ENCODE peak calls at places on chromosome 2, in six cellular contexts. K is K562, F is GM23338, E is WTC11, G is HepG2, O is GM12878. D is an unnamed sample.

GRCh38 chr2:205425069-205425468 is 257.2 kb upstream of the NRP2 start:
- DNase-seq in K (no peak), O (no peak), F (no peak), E (no peak), G (no peak), D (no peak)

GRCh38 chr2:121969155-121969554 is 213.7 kb downstream of the TSN start:
- DNase-seq in G (no peak), F (no peak), E (no peak), O (no peak), K (no peak), D (no peak)

GRCh38 chr2:264493-265468 is at the start of gene ACP1:
- DNase-seq in K (peak; percentile 97), O (peak; percentile 80), E (peak; percentile 99), G (peak; percentile 93), F (peak; percentile 98), D (peak; percentile 98)

GRCh38 chr2:235944591-235944990 is 223.6 kb downstream of the GBX2 start:
- DNase-seq in E (no peak), K (no peak), O (no peak), G (no peak), F (no peak), D (no peak)

GRCh38 chr2:37923308-37924055 is 1.6 kb upstream of the RMDN2 start:
- DNase-seq in K (no peak), F (no peak), O (no peak), G (peak; percentile 39), E (no peak), D (no peak)

GRCh38 chr2:215756351-215756731 is 257.0 kb downstream of the MREG start:
- DNase-seq in K (no peak), G (no peak), E (no peak), F (no peak), O (no peak), D (no peak)

GRCh38 chr2:12032421-12032820 is 286.0 kb downstream of the LPIN1 start:
- DNase-seq in K (no peak), G (no peak), E (no peak), O (peak; percentile 71), F (peak; percentile 6), D (no peak)

GRCh38 chr2:19021721-19022120 is 336.7 kb downstream of the OSR1 start:
- DNase-seq in K (no peak), G (peak; percentile 52), E (no peak), F (no peak), O (no peak), D (no peak)

GRCh38 chr2:39511786-39512433 is 74.8 kb upstream of the MAP4K3 start:
- DNase-seq in K (peak; percentile 75), O (no peak), F (no peak), E (no peak), G (peak; percentile 66), D (no peak)

GRCh38 chr2:238220274-238220891 is 16.9 kb upstream of the ILKAP start:
- DNase-seq in G (no peak), K (no peak), E (no peak), O (no peak), F (no peak), D (no peak)

GRCh38 chr2:238220892-238221521 is 17.5 kb upstream of the ILKAP start:
- DNase-seq in G (peak; percentile 62), K (no peak), O (no peak), E (no peak), F (no peak), D (no peak)

GRCh38 chr2:238216651-238217184 is 13.2 kb upstream of the ILKAP start:
- DNase-seq in K (no peak), O (no peak), G (no peak), E (no peak), F (no peak), D (no peak)
- TF ChIP-seq CREB1 in K (no peak), O (no peak), G (no peak), E (no peak), F (no peak), D (no peak)

DNA sequence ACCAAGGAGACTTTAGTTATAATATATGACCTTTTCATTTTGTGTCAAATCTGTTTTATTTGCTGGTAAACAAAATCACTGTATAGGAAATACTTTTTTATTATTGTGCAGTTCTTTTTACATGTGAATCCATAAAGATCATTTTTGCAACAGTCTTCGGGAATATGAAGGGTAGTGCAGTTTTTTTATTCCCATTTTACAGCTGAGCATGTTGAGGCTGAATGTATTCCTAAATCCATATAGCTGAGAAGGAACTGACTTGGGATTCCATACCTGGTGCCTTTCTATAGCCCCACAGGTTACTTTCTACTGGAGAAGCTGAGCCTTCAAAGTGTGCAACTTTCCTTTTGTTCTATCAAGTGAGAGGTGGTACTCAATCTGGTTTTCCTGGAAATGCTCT is 29.6 kb downstream of the RHOB start:
- DNase-seq in O (no peak), G (no peak), E (no peak), K (no peak), F (no peak), D (no peak)
- TF ChIP-seq CTCF in O (no peak), G (no peak), E (no peak), K (no peak), F (no peak), D (no peak)

GRCh38 chr2:99424391-99424790 is 65.4 kb downstream of the REV1 start:
- DNase-seq in E (no peak), F (no peak), G (no peak), O (no peak), K (no peak), D (no peak)

GRCh38 chr2:99425022-99425421 is 64.8 kb downstream of the REV1 start:
- DNase-seq in K (no peak), G (no peak), E (no peak), F (no peak), O (no peak), D (no peak)

GRCh38 chr2:99421469-99421868 is 68.3 kb downstream of the REV1 start:
- DNase-seq in F (no peak), O (no peak), G (no peak), E (no peak), K (no peak), D (no peak)

GRCh38 chr2:99420751-99421299 is 69.0 kb downstream of the REV1 start:
- DNase-seq in F (no peak), O (no peak), K (no peak), E (no peak), G (no peak), D (no peak)

DNA sequence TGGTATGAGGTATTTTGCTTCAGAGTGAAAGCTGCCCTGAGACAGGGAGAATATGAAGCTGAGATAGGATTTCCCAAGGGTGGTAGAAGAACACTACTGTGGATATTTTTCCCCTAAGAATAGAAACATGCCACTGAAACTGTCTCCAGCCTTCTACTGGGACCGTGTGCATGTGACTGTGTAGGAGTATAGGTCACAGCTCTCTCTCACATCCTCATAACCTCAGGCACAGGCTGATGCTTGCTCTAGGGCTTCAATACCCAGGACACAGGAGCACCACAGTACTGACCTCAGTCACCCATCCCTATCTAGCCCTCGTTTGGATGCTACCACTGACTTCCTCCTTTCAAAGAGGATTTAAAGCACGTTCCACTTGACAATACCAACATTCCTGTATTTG is 67.2 kb downstream of the REV1 start:
- DNase-seq in F (no peak), K (no peak), O (no peak), E (no peak), G (no peak), D (no peak)
- TF ChIP-seq CREB1 in F (no peak), K (no peak), O (no peak), E (no peak), G (no peak), D (no peak)

GRCh38 chr2:175621847-175622246 is 380.2 kb downstream of the LNPK start:
- DNase-seq in O (no peak), F (no peak), E (no peak), G (no peak), K (peak; percentile 20), D (no peak)
- TF ChIP-seq CTCF in O (no peak), F (peak; percentile 30), E (no peak), G (peak; percentile 33), K (peak; percentile 27), D (peak; percentile 41)

GRCh38 chr2:159202568-159203071 is 83.9 kb downstream of the WDSUB1 start:
- DNase-seq in K (no peak), E (no peak), G (peak; percentile 20), O (no peak), F (no peak), D (no peak)
- TF ChIP-seq CREB1 in K (no peak), E (no peak), G (no peak), O (no peak), F (no peak), D (no peak)